ENCODE peak calls at places on chromosomes 13 and 19, in eight cellular contexts. O, Z, N, H, B, X, F and M are unnamed samples.

GRCh38 chr19:6253886-6254285 is 25.9 kb downstream of the MLLT1 start:
- DNase-seq in X (no peak), B (no peak), F (no peak), O (no peak), N (no peak), H (no peak), Z (no peak), M (no peak)

GRCh38 chr19:16698914-16699313 is 20.7 kb upstream of the NWD1 start:
- DNase-seq in H (no peak), F (no peak), B (no peak), X (no peak), Z (no peak), O (no peak), N (no peak), M (no peak)

GRCh38 chr13:26653310-26653709 is 95.8 kb downstream of the WASF3 start:
- DNase-seq in O (no peak), B (no peak), X (no peak), N (no peak), F (no peak), Z (peak; percentile 53), H (no peak), M (no peak)

GRCh38 chr13:44394649-44395048 is 21.0 kb downstream of the SERP2 start:
- DNase-seq in Z (no peak), B (no peak), X (no peak), F (no peak), O (no peak), N (no peak), H (peak; percentile 10), M (no peak)

GRCh38 chr13:52162279-52163101 is 3.1 kb upstream of the NEK3 start:
- DNase-seq in X (no peak), Z (peak; percentile 52), H (no peak), B (no peak), N (no peak), O (no peak), F (no peak), M (no peak)

GRCh38 chr19:50449236-50449899 is 16.7 kb downstream of the MYBPC2 start:
- DNase-seq in O (no peak), N (no peak), F (no peak), X (no peak), Z (peak; percentile 38), B (no peak), H (no peak), M (no peak)

GRCh38 chr13:64675256-64675892 is 2554.8 kb downstream of the PCDH9 start:
- DNase-seq in Z (peak; percentile 88), B (no peak), H (peak; percentile 91), N (no peak), O (peak; percentile 69), X (no peak), F (no peak), M (no peak)

GRCh38 chr13:104855581-104855980 is 1679.9 kb downstream of the EFNB2 start:
- DNase-seq in X (no peak), O (no peak), N (no peak), Z (no peak), B (no peak), F (no peak), H (no peak), M (no peak)

GRCh38 chr13:110116072-110116487 is 190.9 kb downstream of the COL4A1 start:
- DNase-seq in F (peak; percentile 47), B (no peak), O (no peak), H (no peak), Z (peak; percentile 64), X (peak; percentile 87), N (peak; percentile 6), M (no peak)

GRCh38 chr13:33876716-33877394 is 58.9 kb downstream of the RFC3 start:
- DNase-seq in H (no peak), N (no peak), F (no peak), B (no peak), Z (no peak), X (no peak), O (no peak), M (no peak)

GRCh38 chr19:4199699-4200293 is 17.3 kb downstream of the ANKRD24 start:
- DNase-seq in N (no peak), F (no peak), Z (no peak), O (no peak), X (no peak), H (no peak), B (peak; percentile 42), M (no peak)

GRCh38 chr13:18235756-18236527 is 945.7 kb downstream of the TUBA3C start:
- DNase-seq in H (no peak), F (no peak), X (no peak), Z (no peak), N (no peak), O (no peak), B (no peak), M (no peak)

GRCh38 chr19:7386308-7386707 is 37.6 kb downstream of the ARHGEF18 start:
- DNase-seq in O (no peak), Z (no peak), H (no peak), X (no peak), N (no peak), F (no peak), B (no peak), M (no peak)

GRCh38 chr13:25971499-25972145 is 80.2 kb downstream of the SHISA2 start:
- DNase-seq in X (no peak), O (no peak), N (peak; percentile 11), B (peak; percentile 42), F (peak; percentile 51), H (no peak), Z (no peak), M (peak; percentile 31)

GRCh38 chr13:110409581-110409992 is 102.5 kb downstream of the COL4A2 start:
- DNase-seq in N (no peak), B (no peak), H (no peak), F (no peak), X (no peak), O (no peak), Z (peak; percentile 92), M (no peak)

GRCh38 chr19:33194527-33194883 is 375 bp downstream of the LRP3 start:
- DNase-seq in O (no peak), X (no peak), Z (peak; percentile 11), F (no peak), B (no peak), N (no peak), H (no peak), M (no peak)

GRCh38 chr19:30521937-30522336 is 149.8 kb downstream of the ZNF536 start:
- DNase-seq in O (no peak), X (no peak), F (no peak), B (no peak), Z (no peak), H (no peak), N (no peak), M (no peak)

GRCh38 chr13:111280666-111281577 is 39.5 kb upstream of the TEX29 start:
- DNase-seq in F (no peak), X (no peak), Z (peak; percentile 76), O (peak; percentile 0), H (peak; percentile 25), B (no peak), N (no peak), M (no peak)

GRCh38 chr19:34313188-34313587 is 51.8 kb upstream of the GPI start:
- DNase-seq in Z (peak; percentile 60), X (no peak), H (peak; percentile 78), F (no peak), B (no peak), N (no peak), O (peak; percentile 76), M (no peak)

GRCh38 chr19:36213793-36214387 is 575 bp downstream of the ZNF565 start:
- DNase-seq in F (no peak), N (no peak), Z (no peak), B (no peak), X (no peak), H (no peak), O (no peak), M (no peak)

GRCh38 chr13:114140909-114141255 is 8.5 kb upstream of the RASA3 start:
- DNase-seq in N (no peak), H (no peak), Z (no peak), X (no peak), B (no peak), O (no peak), F (peak; percentile 57), M (peak; percentile 30)

GRCh38 chr13:21884965-21885567 is 214.2 kb downstream of the FGF9 start:
- DNase-seq in N (no peak), B (peak; percentile 44), H (no peak), F (no peak), Z (no peak), X (peak; percentile 16), O (no peak), M (no peak)

GRCh38 chr13:32125221-32125621 is 93.6 kb downstream of the FRY start:
- DNase-seq in O (no peak), B (no peak), X (no peak), F (no peak), N (no peak), H (no peak), Z (peak; percentile 91), M (no peak)

GRCh38 chr19:46608178-46608577 is 7.0 kb downstream of the CALM3 start:
- DNase-seq in O (no peak), Z (no peak), F (peak; percentile 13), H (no peak), B (no peak), X (no peak), N (no peak), M (no peak)

GRCh38 chr19:31372245-31372781 is 23.1 kb upstream of the TSHZ3 start:
- DNase-seq in F (no peak), Z (no peak), O (no peak), X (no peak), N (no peak), H (no peak), B (no peak), M (no peak)

GRCh38 chr19:5913739-5914357 is at the start of gene CAPS:
- DNase-seq in H (no peak), O (no peak), B (no peak), F (no peak), X (no peak), N (no peak), Z (peak; percentile 64), M (no peak)

GRCh38 chr13:30493670-30494381 is 28.1 kb upstream of the HMGB1 start:
- DNase-seq in Z (no peak), O (no peak), H (no peak), X (no peak), B (peak; percentile 47), F (no peak), N (no peak), M (no peak)

GRCh38 chr13:90979059-90979458 is 368.4 kb upstream of the MIR17HG start:
- DNase-seq in N (no peak), Z (no peak), O (no peak), X (no peak), F (no peak), H (no peak), B (no peak), M (no peak)

GRCh38 chr19:12956446-12957388 is at the start of gene GADD45GIP1:
- DNase-seq in O (peak; percentile 59), B (peak; percentile 53), F (peak; percentile 88), X (peak; percentile 80), N (peak; percentile 63), Z (peak; percentile 79), H (no peak), M (peak; percentile 70)

GRCh38 chr13:47835470-47836228 is 165.4 kb downstream of the SUCLA2 start:
- DNase-seq in X (no peak), B (no peak), H (no peak), F (no peak), O (no peak), Z (peak; percentile 37), N (no peak), M (no peak)

GRCh38 chr13:112968380-112968909 is 569 bp upstream of the MCF2L start:
- DNase-seq in X (no peak), N (peak; percentile 43), H (no peak), B (peak; percentile 72), Z (no peak), F (peak; percentile 64), O (no peak), M (peak; percentile 91)

GRCh38 chr13:100855151-100855550 is 180.6 kb upstream of the TMTC4 start:
- DNase-seq in X (no peak), H (no peak), O (no peak), Z (no peak), B (no peak), F (no peak), N (no peak), M (no peak)

GRCh38 chr19:3175761-3176714 is 2.5 kb upstream of the S1PR4 start:
- DNase-seq in Z (peak; percentile 90), H (peak; percentile 93), F (peak; percentile 57), X (no peak), N (peak; percentile 29), O (no peak), B (no peak), M (no peak)

GRCh38 chr13:60482012-60482411 is 85.0 kb downstream of the TDRD3 start:
- DNase-seq in Z (no peak), O (no peak), H (no peak), F (no peak), B (no peak), X (no peak), N (no peak), M (no peak)